ENCODE peak calls at places on chromosomes 13 and 19, in nine cellular contexts. J is activated CD8-positive, alpha-beta memory T cell treated with anti-CD3 and anti-CD28 coated beads for 48 hours; X is stimulated activated CD4-positive, alpha-beta T cell treated with anti-CD3 and anti-CD28 coated beads, Interleukin-1b, Interleukin-23, amount 100 ng/mL, for 24 hours; M is AML-193; R is T-helper 9 cell; S is AG09309; E is heart right ventricle; Q is M059J; G is H9. A is an unnamed sample.

GRCh38 chr19:13692096-13692495 is 72.2 kb upstream of the MRI1 start:
- DNase-seq in J (no peak), X (no peak), M (no peak), R (no peak), S (peak), E (no peak), Q (peak), G (no peak), A (no peak)

GRCh38 chr13:113114511-113115362 is 7.9 kb upstream of the F10 start:
- DNase-seq in J (no peak), X (no peak), M (no peak), R (no peak), S (no peak), E (no peak), Q (no peak), G (no peak), A (no peak)

GRCh38 chr13:72536668-72537399 is 190.6 kb downstream of the MZT1 start:
- DNase-seq in J (no peak), X (no peak), M (no peak), R (no peak), S (no peak), E (peak), Q (peak), G (no peak), A (no peak)

GRCh38 chr13:26983533-26984315 is 187.9 kb downstream of the USP12 start:
- DNase-seq in J (no peak), X (no peak), M (no peak), R (no peak), S (no peak), E (no peak), Q (peak), G (no peak), A (no peak)

GRCh38 chr13:43030548-43030947 is 7.2 kb downstream of the DNAJC15 start:
- DNase-seq in J (no peak), X (no peak), M (no peak), R (no peak), S (no peak), E (no peak), Q (no peak), G (no peak), A (no peak)

GRCh38 chr19:30536975-30537374 is 164.8 kb downstream of the ZNF536 start:
- DNase-seq in J (no peak), X (no peak), M (no peak), R (no peak), S (no peak), E (no peak), Q (no peak), G (no peak), A (no peak)

GRCh38 chr13:73702419-73703071 is 431.7 kb downstream of the KLF12 start:
- DNase-seq in J (no peak), X (no peak), M (no peak), R (peak), S (no peak), E (no peak), Q (no peak), G (no peak), A (no peak)

GRCh38 chr13:101576977-101577376 is 124.5 kb downstream of the ITGBL1 start:
- DNase-seq in J (no peak), X (no peak), M (no peak), R (no peak), S (no peak), E (no peak), Q (peak), G (no peak), A (no peak)

GRCh38 chr19:48443262-48443661 is 2.5 kb upstream of the GRWD1 start:
- DNase-seq in J (no peak), X (no peak), M (no peak), R (no peak), S (no peak), E (no peak), Q (no peak), G (no peak), A (peak)

GRCh38 chr13:94657167-94657566 is 55.2 kb downstream of the SOX21 start:
- DNase-seq in J (no peak), X (no peak), M (no peak), R (no peak), S (no peak), E (no peak), Q (no peak), G (no peak), A (no peak)

GRCh38 chr19:11088508-11089253 is 582 bp upstream of the LDLR start:
- DNase-seq in J (no peak), X (no peak), M (no peak), R (no peak), S (no peak), E (no peak), Q (no peak), G (no peak), A (no peak)

GRCh38 chr13:59176775-59177174 is 987.0 kb downstream of the DIAPH3 start:
- DNase-seq in J (no peak), X (no peak), M (peak), R (no peak), S (no peak), E (no peak), Q (no peak), G (peak), A (no peak)

GRCh38 chr13:77047649-77048343 is 20.8 kb upstream of the FBXL3 start:
- DNase-seq in J (no peak), X (no peak), M (no peak), R (no peak), S (no peak), E (no peak), Q (no peak), G (no peak), A (peak)

GRCh38 chr19:3335431-3336350 is 30.7 kb upstream of the NFIC start:
- DNase-seq in J (no peak), X (no peak), M (no peak), R (no peak), S (no peak), E (peak), Q (peak), G (no peak), A (no peak)

GRCh38 chr13:99386911-99387788 is 80.0 kb upstream of the GPR183 start:
- DNase-seq in J (peak), X (peak), M (peak), R (peak), S (no peak), E (no peak), Q (peak), G (peak), A (peak)

GRCh38 chr19:17716309-17716929 is 2.9 kb upstream of the MAP1S start:
- DNase-seq in J (no peak), X (no peak), M (no peak), R (no peak), S (no peak), E (no peak), Q (no peak), G (no peak), A (no peak)

GRCh38 chr19:32091196-32091595 is 254.2 kb upstream of the ZNF507 start:
- DNase-seq in J (no peak), X (no peak), M (no peak), R (no peak), S (no peak), E (no peak), Q (no peak), G (no peak), A (no peak)

GRCh38 chr19:27777726-27778125 is 1435.2 kb downstream of the UQCRFS1 start:
- DNase-seq in J (no peak), X (no peak), M (no peak), R (no peak), S (no peak), E (no peak), Q (no peak), G (peak), A (no peak)

GRCh38 chr19:40603719-40604646 is 2.8 kb downstream of the LTBP4 start:
- DNase-seq in J (peak), X (peak), M (peak), R (peak), S (peak), E (peak), Q (peak), G (peak), A (peak)

GRCh38 chr13:79541426-79542049 is 60.6 kb downstream of the NDFIP2 start:
- DNase-seq in J (no peak), X (no peak), M (peak), R (no peak), S (peak), E (no peak), Q (peak), G (no peak), A (peak)

GRCh38 chr13:94708971-94709614 is 3.3 kb downstream of the SOX21 start:
- DNase-seq in J (no peak), X (no peak), M (no peak), R (no peak), S (no peak), E (no peak), Q (no peak), G (no peak), A (no peak)

GRCh38 chr13:39859898-39860297 is 204.4 kb downstream of the COG6 start:
- DNase-seq in J (no peak), X (no peak), M (no peak), R (no peak), S (no peak), E (no peak), Q (no peak), G (no peak), A (no peak)

GRCh38 chr19:4206818-4207484 is 22.4 kb upstream of the EBI3 start:
- DNase-seq in J (no peak), X (no peak), M (no peak), R (no peak), S (no peak), E (no peak), Q (peak), G (no peak), A (no peak)

GRCh38 chr13:25153736-25154135 is 18.4 kb downstream of the AMER2 start:
- DNase-seq in J (no peak), X (no peak), M (no peak), R (no peak), S (no peak), E (no peak), Q (no peak), G (no peak), A (peak)

GRCh38 chr19:39411006-39411831 is 1.2 kb upstream of the PLEKHG2 start:
- DNase-seq in J (no peak), X (no peak), M (peak), R (no peak), S (no peak), E (no peak), Q (peak), G (no peak), A (no peak)

GRCh38 chr19:49677901-49678674 is 1.0 kb downstream of the PRMT1 start:
- DNase-seq in J (peak), X (peak), M (peak), R (peak), S (no peak), E (peak), Q (peak), G (peak), A (peak)

GRCh38 chr19:10290439-10290875 is 705 bp downstream of the ICAM5 start:
- DNase-seq in J (no peak), X (no peak), M (no peak), R (no peak), S (no peak), E (no peak), Q (peak), G (peak), A (peak)

GRCh38 chr19:7977021-7977722 is 28.3 kb downstream of the ELAVL1 start:
- DNase-seq in J (no peak), X (no peak), M (no peak), R (no peak), S (no peak), E (no peak), Q (no peak), G (no peak), A (no peak)

GRCh38 chr19:1418951-1419735 is 11.8 kb downstream of the DAZAP1 start:
- DNase-seq in J (no peak), X (no peak), M (no peak), R (no peak), S (no peak), E (no peak), Q (no peak), G (no peak), A (no peak)